ENCODE peak calls at places on chromosomes 4 and X, in seven cellular contexts. N is hypothalamus; T is left lobe of liver; A is hippocampal formation; C is activated CD4-positive, CD25-positive, alpha-beta regulatory T cell; O is CD4-positive, alpha-beta T cell; Y is BJ. R is an unnamed sample.

GRCh38 chr4:3529363-3529762 is 2.9 kb downstream of the LRPAP1 start:
- DNase-seq in N (no peak), T (no peak), A (peak), C (no peak), O (no peak), Y (no peak), R (no peak)

GRCh38 chrX:45191820-45192409 is 8.8 kb downstream of the DIPK2B start:
- DNase-seq in N (peak), T (no peak), A (peak), C (no peak), O (no peak), Y (no peak), R (no peak)

GRCh38 chr4:12778191-12778590 is 705.9 kb downstream of the RAB28 start:
- DNase-seq in N (no peak), T (no peak), A (no peak), C (no peak), O (no peak), Y (no peak), R (no peak)

GRCh38 chr4:176534566-176534965 is 214.8 kb downstream of the SPCS3 start:
- DNase-seq in N (no peak), T (no peak), A (no peak), C (no peak), O (no peak), Y (peak), R (no peak)

GRCh38 chr4:79232555-79232954 is 93.3 kb downstream of the NAA11 start:
- DNase-seq in N (no peak), T (no peak), A (no peak), C (no peak), O (no peak), Y (no peak), R (no peak)

GRCh38 chr4:71833175-71833900 is 49.5 kb upstream of the GC start:
- DNase-seq in N (no peak), T (no peak), A (no peak), C (no peak), O (no peak), Y (no peak), R (no peak)

GRCh38 chr4:116024954-116025708 is 911.7 kb upstream of the NDST4 start:
- DNase-seq in N (no peak), T (no peak), A (no peak), C (no peak), O (no peak), Y (no peak), R (no peak)

GRCh38 chrX:121121021-121121420 is 73.6 kb downstream of the GLUD2 start:
- DNase-seq in N (no peak), T (no peak), A (no peak), C (no peak), O (no peak), Y (no peak), R (no peak)

GRCh38 chr4:76854858-76855257 is 43.1 kb downstream of the SOWAHB start:
- DNase-seq in N (no peak), T (no peak), A (no peak), C (no peak), O (no peak), Y (no peak), R (no peak)

GRCh38 chrX:46707274-46707965 is 51.5 kb downstream of the SLC9A7 start:
- DNase-seq in N (no peak), T (peak), A (no peak), C (no peak), O (no peak), Y (no peak), R (no peak)

GRCh38 chr4:73252001-73252400 is 6.6 kb downstream of the ANKRD17 start:
- DNase-seq in N (no peak), T (no peak), A (no peak), C (no peak), O (no peak), Y (no peak), R (no peak)

GRCh38 chrX:49040376-49040955 is 2.7 kb downstream of the TFE3 start:
- DNase-seq in N (no peak), T (no peak), A (no peak), C (no peak), O (no peak), Y (no peak), R (no peak)

R was measured in natural killer cell.